ENCODE peak calls at places on chromosome 11, in five cellular contexts. K is stimulated activated CD8-positive, alpha-beta memory T cell treated with anti-CD3 and anti-CD28 coated beads, Interleukin-7, amount 100 ng/mL, for 24 hours; Y is transverse colon; D is CD14-positive monocyte; B is SHP77. U is an unnamed sample.

GRCh38 chr11:12166299-12167092 is 56.1 kb downstream of the MICAL2 start:
- DNase-seq in K (no peak), Y (no peak), D (no peak), B (no peak), U (no peak)

GRCh38 chr11:16001899-16002426 is 354.4 kb downstream of the SOX6 start:
- DNase-seq in K (no peak), Y (peak; percentile 13), D (no peak), B (peak; percentile 62), U (no peak)

GRCh38 chr11:19196458-19196857 is 5.3 kb downstream of the CSRP3 start:
- DNase-seq in K (no peak), Y (peak; percentile 53), D (no peak), B (no peak), U (no peak)

GRCh38 chr11:118117790-118118601 is 31.2 kb upstream of the SMIM35 start:
- DNase-seq in K (no peak), Y (no peak), D (no peak), B (no peak), U (no peak)

GRCh38 chr11:121446752-121447156 is 5.4 kb upstream of the SORL1 start:
- DNase-seq in K (no peak), Y (no peak), D (no peak), B (no peak), U (no peak)

GRCh38 chr11:18754308-18754707 is 28.3 kb upstream of the IGSF22 start:
- DNase-seq in K (no peak), Y (no peak), D (no peak), B (no peak), U (no peak)

GRCh38 chr11:103863497-103863896 is 172.9 kb upstream of the DDI1 start:
- DNase-seq in K (no peak), Y (no peak), D (no peak), B (no peak), U (no peak)

GRCh38 chr11:100872951-100873350 is 185.9 kb downstream of the ARHGAP42 start:
- DNase-seq in K (no peak), Y (no peak), D (no peak), B (no peak), U (no peak)

GRCh38 chr11:61645179-61645868 is 34.9 kb upstream of the DAGLA start:
- DNase-seq in K (no peak), Y (no peak), D (no peak), B (no peak), U (no peak)

U was measured in omental fat pad.